ENCODE peak calls at places on chromosomes 6 and 20, in ten cellular contexts. One of them, this sample, is unnamed.

GRCh38 chr6:3987072-3987471 is 91.9 kb downstream of the FAM217A start:
- DNase-seq in Right ventricle myocardium superior: no peak
- DNase-seq in neural crest cell: no peak
- DNase-seq in CD4-positive, alpha-beta T cell: no peak
- DNase-seq in activated CD8-positive, alpha-beta memory T cell treated with anti-CD3 and anti-CD28 coated beads for 24 hours: no peak
- DNase-seq in stimulated activated CD4-positive, alpha-beta T cell treated with anti-CD3 and anti-CD28 coated beads, Interleukin-1b, Interleukin-23, amount 100 ng/mL, for 4 hours: no peak
- DNase-seq in pulmonary artery endothelial cell: peak
- DNase-seq in EH: peak
- DNase-seq in germinal center: no peak
- DNase-seq in HTR-8/SVneo: no peak
- DNase-seq in this sample: no peak

GRCh38 chr6:47915017-47915416 is 133.2 kb downstream of the OPN5 start:
- DNase-seq in Right ventricle myocardium superior: no peak
- DNase-seq in neural crest cell: no peak
- DNase-seq in CD4-positive, alpha-beta T cell: no peak
- DNase-seq in activated CD8-positive, alpha-beta memory T cell treated with anti-CD3 and anti-CD28 coated beads for 24 hours: no peak
- DNase-seq in stimulated activated CD4-positive, alpha-beta T cell treated with anti-CD3 and anti-CD28 coated beads, Interleukin-1b, Interleukin-23, amount 100 ng/mL, for 4 hours: no peak
- DNase-seq in pulmonary artery endothelial cell: no peak
- DNase-seq in EH: no peak
- DNase-seq in germinal center: no peak
- DNase-seq in HTR-8/SVneo: no peak
- DNase-seq in this sample: no peak

GRCh38 chr20:26218301-26218700 is 521.6 kb upstream of the ZNF337 start:
- DNase-seq in Right ventricle myocardium superior: no peak
- DNase-seq in neural crest cell: no peak
- DNase-seq in CD4-positive, alpha-beta T cell: no peak
- DNase-seq in activated CD8-positive, alpha-beta memory T cell treated with anti-CD3 and anti-CD28 coated beads for 24 hours: no peak
- DNase-seq in stimulated activated CD4-positive, alpha-beta T cell treated with anti-CD3 and anti-CD28 coated beads, Interleukin-1b, Interleukin-23, amount 100 ng/mL, for 4 hours: no peak
- DNase-seq in pulmonary artery endothelial cell: no peak
- DNase-seq in EH: peak
- DNase-seq in germinal center: no peak
- DNase-seq in HTR-8/SVneo: no peak
- DNase-seq in this sample: no peak

GRCh38 chr6:10140824-10141223 is 274.1 kb downstream of the TFAP2A start:
- DNase-seq in Right ventricle myocardium superior: no peak
- DNase-seq in neural crest cell: no peak
- DNase-seq in CD4-positive, alpha-beta T cell: no peak
- DNase-seq in activated CD8-positive, alpha-beta memory T cell treated with anti-CD3 and anti-CD28 coated beads for 24 hours: no peak
- DNase-seq in stimulated activated CD4-positive, alpha-beta T cell treated with anti-CD3 and anti-CD28 coated beads, Interleukin-1b, Interleukin-23, amount 100 ng/mL, for 4 hours: no peak
- DNase-seq in pulmonary artery endothelial cell: peak
- DNase-seq in EH: peak
- DNase-seq in germinal center: no peak
- DNase-seq in HTR-8/SVneo: no peak
- DNase-seq in this sample: no peak

GRCh38 chr6:167676000-167676665 is 150.6 kb upstream of the AFDN start:
- DNase-seq in Right ventricle myocardium superior: no peak
- DNase-seq in neural crest cell: no peak
- DNase-seq in CD4-positive, alpha-beta T cell: no peak
- DNase-seq in activated CD8-positive, alpha-beta memory T cell treated with anti-CD3 and anti-CD28 coated beads for 24 hours: no peak
- DNase-seq in stimulated activated CD4-positive, alpha-beta T cell treated with anti-CD3 and anti-CD28 coated beads, Interleukin-1b, Interleukin-23, amount 100 ng/mL, for 4 hours: no peak
- DNase-seq in pulmonary artery endothelial cell: peak
- DNase-seq in EH: no peak
- DNase-seq in germinal center: no peak
- DNase-seq in HTR-8/SVneo: no peak
- DNase-seq in this sample: no peak

GRCh38 chr6:6317386-6317785 is 3.1 kb downstream of the F13A1 start:
- DNase-seq in Right ventricle myocardium superior: no peak
- DNase-seq in neural crest cell: no peak
- DNase-seq in CD4-positive, alpha-beta T cell: no peak
- DNase-seq in activated CD8-positive, alpha-beta memory T cell treated with anti-CD3 and anti-CD28 coated beads for 24 hours: no peak
- DNase-seq in stimulated activated CD4-positive, alpha-beta T cell treated with anti-CD3 and anti-CD28 coated beads, Interleukin-1b, Interleukin-23, amount 100 ng/mL, for 4 hours: no peak
- DNase-seq in pulmonary artery endothelial cell: no peak
- DNase-seq in EH: no peak
- DNase-seq in germinal center: no peak
- DNase-seq in HTR-8/SVneo: no peak
- DNase-seq in this sample: no peak

GRCh38 chr20:21377701-21378100 is 19.6 kb downstream of the NKX2-4 start:
- DNase-seq in Right ventricle myocardium superior: no peak
- DNase-seq in neural crest cell: no peak
- DNase-seq in CD4-positive, alpha-beta T cell: no peak
- DNase-seq in activated CD8-positive, alpha-beta memory T cell treated with anti-CD3 and anti-CD28 coated beads for 24 hours: no peak
- DNase-seq in stimulated activated CD4-positive, alpha-beta T cell treated with anti-CD3 and anti-CD28 coated beads, Interleukin-1b, Interleukin-23, amount 100 ng/mL, for 4 hours: no peak
- DNase-seq in pulmonary artery endothelial cell: no peak
- DNase-seq in EH: no peak
- DNase-seq in germinal center: no peak
- DNase-seq in HTR-8/SVneo: no peak
- DNase-seq in this sample: no peak

GRCh38 chr20:48049631-48050030 is 264.4 kb upstream of the SULF2 start:
- DNase-seq in Right ventricle myocardium superior: no peak
- DNase-seq in neural crest cell: no peak
- DNase-seq in CD4-positive, alpha-beta T cell: no peak
- DNase-seq in activated CD8-positive, alpha-beta memory T cell treated with anti-CD3 and anti-CD28 coated beads for 24 hours: no peak
- DNase-seq in stimulated activated CD4-positive, alpha-beta T cell treated with anti-CD3 and anti-CD28 coated beads, Interleukin-1b, Interleukin-23, amount 100 ng/mL, for 4 hours: no peak
- DNase-seq in pulmonary artery endothelial cell: no peak
- DNase-seq in EH: peak
- DNase-seq in germinal center: no peak
- DNase-seq in HTR-8/SVneo: no peak
- DNase-seq in this sample: no peak

GRCh38 chr20:63782051-63782471 is 42.5 kb downstream of the SLC2A4RG start:
- DNase-seq in Right ventricle myocardium superior: no peak
- DNase-seq in neural crest cell: no peak
- DNase-seq in CD4-positive, alpha-beta T cell: peak
- DNase-seq in activated CD8-positive, alpha-beta memory T cell treated with anti-CD3 and anti-CD28 coated beads for 24 hours: peak
- DNase-seq in stimulated activated CD4-positive, alpha-beta T cell treated with anti-CD3 and anti-CD28 coated beads, Interleukin-1b, Interleukin-23, amount 100 ng/mL, for 4 hours: no peak
- DNase-seq in pulmonary artery endothelial cell: no peak
- DNase-seq in EH: no peak
- DNase-seq in germinal center: no peak
- DNase-seq in HTR-8/SVneo: no peak
- DNase-seq in this sample: no peak

GRCh38 chr6:112640895-112641294 is 293.8 kb downstream of the RFPL4B start:
- DNase-seq in Right ventricle myocardium superior: no peak
- DNase-seq in neural crest cell: no peak
- DNase-seq in CD4-positive, alpha-beta T cell: no peak
- DNase-seq in activated CD8-positive, alpha-beta memory T cell treated with anti-CD3 and anti-CD28 coated beads for 24 hours: no peak
- DNase-seq in stimulated activated CD4-positive, alpha-beta T cell treated with anti-CD3 and anti-CD28 coated beads, Interleukin-1b, Interleukin-23, amount 100 ng/mL, for 4 hours: no peak
- DNase-seq in pulmonary artery endothelial cell: no peak
- DNase-seq in EH: peak
- DNase-seq in germinal center: no peak
- DNase-seq in HTR-8/SVneo: peak
- DNase-seq in this sample: no peak

GRCh38 chr20:49579874-49580817 is 12.2 kb upstream of the PTGIS start:
- DNase-seq in Right ventricle myocardium superior: peak
- DNase-seq in neural crest cell: no peak
- DNase-seq in CD4-positive, alpha-beta T cell: no peak
- DNase-seq in activated CD8-positive, alpha-beta memory T cell treated with anti-CD3 and anti-CD28 coated beads for 24 hours: no peak
- DNase-seq in stimulated activated CD4-positive, alpha-beta T cell treated with anti-CD3 and anti-CD28 coated beads, Interleukin-1b, Interleukin-23, amount 100 ng/mL, for 4 hours: no peak
- DNase-seq in pulmonary artery endothelial cell: no peak
- DNase-seq in EH: peak
- DNase-seq in germinal center: no peak
- DNase-seq in HTR-8/SVneo: no peak
- DNase-seq in this sample: no peak

GRCh38 chr6:89458720-89459119 is 25.8 kb downstream of the ANKRD6 start:
- DNase-seq in Right ventricle myocardium superior: no peak
- DNase-seq in neural crest cell: no peak
- DNase-seq in CD4-positive, alpha-beta T cell: no peak
- DNase-seq in activated CD8-positive, alpha-beta memory T cell treated with anti-CD3 and anti-CD28 coated beads for 24 hours: no peak
- DNase-seq in stimulated activated CD4-positive, alpha-beta T cell treated with anti-CD3 and anti-CD28 coated beads, Interleukin-1b, Interleukin-23, amount 100 ng/mL, for 4 hours: no peak
- DNase-seq in pulmonary artery endothelial cell: no peak
- DNase-seq in EH: no peak
- DNase-seq in germinal center: no peak
- DNase-seq in HTR-8/SVneo: no peak
- DNase-seq in this sample: no peak

GRCh38 chr20:21183722-21184121 is 57.8 kb downstream of the KIZ start:
- DNase-seq in Right ventricle myocardium superior: no peak
- DNase-seq in neural crest cell: no peak
- DNase-seq in CD4-positive, alpha-beta T cell: no peak
- DNase-seq in activated CD8-positive, alpha-beta memory T cell treated with anti-CD3 and anti-CD28 coated beads for 24 hours: no peak
- DNase-seq in stimulated activated CD4-positive, alpha-beta T cell treated with anti-CD3 and anti-CD28 coated beads, Interleukin-1b, Interleukin-23, amount 100 ng/mL, for 4 hours: no peak
- DNase-seq in pulmonary artery endothelial cell: no peak
- DNase-seq in EH: peak
- DNase-seq in germinal center: no peak
- DNase-seq in HTR-8/SVneo: peak
- DNase-seq in this sample: no peak

GRCh38 chr6:34836008-34836407 is 44.1 kb downstream of the BLTP3A start:
- DNase-seq in Right ventricle myocardium superior: no peak
- DNase-seq in neural crest cell: no peak
- DNase-seq in CD4-positive, alpha-beta T cell: no peak
- DNase-seq in activated CD8-positive, alpha-beta memory T cell treated with anti-CD3 and anti-CD28 coated beads for 24 hours: no peak
- DNase-seq in stimulated activated CD4-positive, alpha-beta T cell treated with anti-CD3 and anti-CD28 coated beads, Interleukin-1b, Interleukin-23, amount 100 ng/mL, for 4 hours: no peak
- DNase-seq in pulmonary artery endothelial cell: no peak
- DNase-seq in EH: no peak
- DNase-seq in germinal center: no peak
- DNase-seq in HTR-8/SVneo: no peak
- DNase-seq in this sample: no peak

GRCh38 chr20:16415079-16415478 is 158.2 kb downstream of the KIF16B start:
- DNase-seq in Right ventricle myocardium superior: no peak
- DNase-seq in neural crest cell: no peak
- DNase-seq in CD4-positive, alpha-beta T cell: no peak
- DNase-seq in activated CD8-positive, alpha-beta memory T cell treated with anti-CD3 and anti-CD28 coated beads for 24 hours: no peak
- DNase-seq in stimulated activated CD4-positive, alpha-beta T cell treated with anti-CD3 and anti-CD28 coated beads, Interleukin-1b, Interleukin-23, amount 100 ng/mL, for 4 hours: no peak
- DNase-seq in pulmonary artery endothelial cell: no peak
- DNase-seq in EH: peak
- DNase-seq in germinal center: no peak
- DNase-seq in HTR-8/SVneo: no peak
- DNase-seq in this sample: no peak